ENCODE peak calls at places on chromosomes 2 and 18, in ten cellular contexts. B is psoas muscle, F is AG09319, Z is astrocyte of the spinal cord, K is AG10803, I is vagina, P is K562, S is heart left ventricle, C is MM.1S, J is neural progenitor cell. U is an unnamed sample.

GRCh38 chr2:240948905-240949790 is 43.0 kb downstream of the CROCC2 start:
- DNase-seq in B (no peak), F (no peak), Z (no peak), K (no peak), I (peak; percentile 65), P (no peak), S (peak; percentile 23), C (no peak), J (no peak), U (no peak)

GRCh38 chr2:36618381-36618780 is 20.4 kb upstream of the FEZ2 start:
- DNase-seq in B (no peak), F (no peak), Z (peak; percentile 77), K (peak; percentile 59), I (no peak), P (peak; percentile 71), S (no peak), C (peak; percentile 34), J (peak; percentile 79), U (peak; percentile 79)

GRCh38 chr18:48859311-48860275 is 91.2 kb downstream of the SMAD7 start:
- DNase-seq in B (no peak), F (no peak), Z (no peak), K (no peak), I (no peak), P (no peak), S (peak; percentile 33), C (no peak), J (peak; percentile 92), U (no peak)

GRCh38 chr18:9475643-9476580 is 599 bp downstream of the RALBP1 start:
- DNase-seq in B (no peak), F (no peak), Z (peak; percentile 29), K (peak; percentile 34), I (no peak), P (peak; percentile 86), S (no peak), C (peak; percentile 45), J (no peak), U (peak; percentile 38)

GRCh38 chr2:222255090-222255489 is 43.7 kb downstream of the PAX3 start:
- DNase-seq in B (no peak), F (no peak), Z (no peak), K (no peak), I (no peak), P (no peak), S (no peak), C (no peak), J (no peak), U (no peak)

GRCh38 chr2:231707625-231708049 is 688 bp upstream of the PTMA start:
- DNase-seq in B (no peak), F (no peak), Z (no peak), K (peak; percentile 26), I (no peak), P (no peak), S (no peak), C (peak; percentile 62), J (peak; percentile 80), U (peak; percentile 63)

GRCh38 chr2:217942731-217943335 is 60.0 kb downstream of the TNS1 start:
- DNase-seq in B (no peak), F (no peak), Z (no peak), K (no peak), I (no peak), P (no peak), S (no peak), C (no peak), J (no peak), U (no peak)

GRCh38 chr2:182351417-182351816 is 75.4 kb downstream of the PDE1A start:
- DNase-seq in B (no peak), F (no peak), Z (no peak), K (no peak), I (no peak), P (no peak), S (no peak), C (no peak), J (no peak), U (no peak)

GRCh38 chr2:197705143-197705911 is at the start of gene MARS2:
- DNase-seq in B (peak; percentile 97), F (peak; percentile 82), Z (peak; percentile 92), K (peak; percentile 90), I (peak; percentile 93), P (peak; percentile 87), S (peak; percentile 95), C (peak; percentile 95), J (peak; percentile 98), U (peak; percentile 90)

GRCh38 chr2:197707316-197708213 is 2.4 kb downstream of the MARS2 start:
- DNase-seq in B (no peak), F (no peak), Z (peak; percentile 68), K (peak; percentile 65), I (no peak), P (no peak), S (no peak), C (peak; percentile 56), J (peak; percentile 63), U (peak; percentile 76)

GRCh38 chr2:197706839-197707207 is 1.7 kb downstream of the MARS2 start:
- DNase-seq in B (no peak), F (no peak), Z (no peak), K (no peak), I (no peak), P (no peak), S (no peak), C (no peak), J (peak; percentile 31), U (no peak)

GRCh38 chr2:197705912-197706838 is 1.0 kb downstream of the MARS2 start:
- DNase-seq in B (peak; percentile 56), F (no peak), Z (no peak), K (peak; percentile 24), I (peak; percentile 88), P (no peak), S (peak; percentile 40), C (peak; percentile 34), J (peak; percentile 18), U (no peak)

GRCh38 chr2:197704434-197705142 is 581 bp upstream of the MARS2 start:
- DNase-seq in B (no peak), F (no peak), Z (no peak), K (no peak), I (no peak), P (peak; percentile 9), S (no peak), C (no peak), J (no peak), U (no peak)
- TF ChIP-seq CTCF in B (no peak), F (no peak), Z (no peak), K (no peak), I (no peak), P (no peak), S (no peak), C (no peak), J (no peak), U (no peak)

DNA sequence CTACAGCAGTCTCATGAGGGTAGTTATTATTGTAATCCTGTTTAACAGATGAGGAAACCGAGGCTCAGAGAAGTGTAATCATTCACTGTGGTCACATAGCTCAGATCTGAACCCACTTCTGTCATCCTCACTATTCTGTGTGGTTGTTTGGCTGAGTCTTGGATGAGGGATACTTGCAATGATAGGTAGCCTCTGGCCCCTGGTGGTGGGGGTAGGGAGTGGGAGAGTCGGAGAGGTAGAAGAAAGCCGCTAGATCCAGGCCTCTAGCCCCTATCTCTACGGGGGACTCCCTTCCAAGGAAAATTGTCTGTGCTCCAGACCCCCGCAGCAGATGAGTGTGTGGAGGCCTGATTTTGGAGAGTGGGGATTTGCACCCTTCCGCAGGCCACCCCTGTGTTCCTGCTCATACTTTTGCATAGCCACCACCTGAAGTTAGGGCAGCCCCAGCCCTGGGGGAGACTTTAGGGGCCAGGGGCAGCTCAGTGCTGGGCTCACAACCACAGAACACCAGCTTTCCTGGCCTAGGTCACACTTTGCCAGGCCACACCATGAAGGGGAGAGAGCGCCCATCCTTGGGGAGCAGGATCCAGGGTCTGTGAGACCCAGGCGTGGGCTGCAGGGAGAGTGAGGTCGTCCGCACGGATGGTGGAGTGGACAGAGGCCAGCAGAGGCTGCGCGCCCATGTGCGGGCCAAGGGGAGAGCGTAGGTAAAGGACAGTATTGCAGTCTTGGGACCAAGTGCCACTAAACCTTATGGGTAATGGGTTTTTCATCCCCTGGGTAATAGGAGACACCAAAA is 148.1 kb downstream of the GLI2 start:
- DNase-seq in B (peak; percentile 34), F (no peak), Z (no peak), K (no peak), I (no peak), P (peak; percentile 35), S (peak; percentile 17), C (no peak), J (peak; percentile 37), U (no peak)
- TF ChIP-seq CTCF in B (no peak), F (no peak), Z (no peak), K (no peak), I (no peak), P (peak; percentile 48), S (no peak), C (no peak), J (peak; percentile 38), U (no peak)

DNA sequence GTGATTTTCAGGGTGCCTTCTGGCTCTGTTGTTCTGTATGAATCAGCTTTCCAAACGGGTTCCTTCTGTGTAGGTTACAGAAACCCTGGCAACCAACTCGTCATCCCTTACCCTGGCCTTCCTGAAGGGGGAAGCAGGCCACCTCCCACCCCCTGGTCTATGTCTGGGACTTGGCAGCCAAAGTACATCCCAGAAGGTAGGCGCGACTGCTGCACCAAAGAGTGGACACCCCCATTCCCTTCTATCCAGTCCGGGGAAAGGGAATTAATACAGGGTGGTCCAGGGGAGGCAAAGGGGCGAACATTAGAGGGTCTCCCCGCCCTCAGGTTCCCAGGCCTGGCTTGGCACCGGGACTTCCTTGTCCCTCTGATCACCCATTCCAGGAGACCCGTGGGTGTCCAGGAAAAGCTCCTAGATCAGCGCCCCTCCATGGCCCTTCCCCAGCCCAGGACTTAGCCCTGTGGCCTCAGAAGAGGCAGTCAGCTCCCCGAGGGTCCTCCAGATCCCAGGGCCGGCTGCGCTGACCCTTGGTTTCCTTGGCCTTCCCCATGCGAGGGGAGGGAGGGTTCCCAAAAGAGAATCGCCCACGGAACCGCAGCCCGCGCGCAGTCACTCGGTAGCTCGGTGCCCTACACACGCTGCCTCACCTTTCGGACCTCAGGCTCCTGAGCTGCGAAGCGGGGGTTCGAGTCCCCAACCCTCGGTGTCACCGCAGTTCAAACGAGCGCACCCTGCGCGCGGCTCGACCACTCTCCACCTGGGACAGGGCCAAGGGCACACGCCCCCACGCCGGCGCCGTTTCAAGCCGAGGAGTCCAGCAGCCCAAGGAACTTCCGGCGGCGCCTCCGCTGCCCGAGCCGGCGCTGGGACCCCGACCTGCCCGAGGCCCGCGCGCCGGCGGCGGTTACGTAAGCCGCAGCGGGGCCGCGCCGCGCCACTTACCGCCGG is at the start of gene PER2:
- DNase-seq in B (peak; percentile 85), F (peak; percentile 80), Z (peak; percentile 90), K (peak; percentile 92), I (no peak), P (peak; percentile 40), S (peak; percentile 56), C (peak; percentile 29), J (peak; percentile 52), U (peak; percentile 74)
- TF ChIP-seq CTCF in B (no peak), F (peak; percentile 20), Z (peak; percentile 14), K (peak; percentile 40), I (no peak), P (peak; percentile 30), S (no peak), C (peak; percentile 6), J (peak; percentile 23), U (peak; percentile 14)

GRCh38 chr2:675982-676646 is 1.1 kb downstream of the TMEM18 start:
- DNase-seq in B (peak; percentile 73), F (peak; percentile 76), Z (peak; percentile 86), K (peak; percentile 93), I (peak; percentile 94), P (peak; percentile 46), S (peak; percentile 62), C (peak; percentile 51), J (peak; percentile 80), U (peak; percentile 89)

GRCh38 chr2:678964-679363 is 1.8 kb upstream of the TMEM18 start:
- DNase-seq in B (no peak), F (no peak), Z (no peak), K (no peak), I (no peak), P (no peak), S (no peak), C (no peak), J (no peak), U (no peak)

GRCh38 chr2:676647-677055 is 555 bp downstream of the TMEM18 start:
- DNase-seq in B (peak; percentile 100), F (peak; percentile 99), Z (peak; percentile 99), K (peak; percentile 98), I (peak; percentile 98), P (peak; percentile 96), S (peak; percentile 99), C (peak; percentile 97), J (peak; percentile 98), U (peak; percentile 99)

GRCh38 chr2:675460-675859 is 1.7 kb downstream of the TMEM18 start:
- DNase-seq in B (peak; percentile 58), F (no peak), Z (no peak), K (peak; percentile 27), I (peak; percentile 89), P (no peak), S (no peak), C (no peak), J (no peak), U (no peak)

DNA sequence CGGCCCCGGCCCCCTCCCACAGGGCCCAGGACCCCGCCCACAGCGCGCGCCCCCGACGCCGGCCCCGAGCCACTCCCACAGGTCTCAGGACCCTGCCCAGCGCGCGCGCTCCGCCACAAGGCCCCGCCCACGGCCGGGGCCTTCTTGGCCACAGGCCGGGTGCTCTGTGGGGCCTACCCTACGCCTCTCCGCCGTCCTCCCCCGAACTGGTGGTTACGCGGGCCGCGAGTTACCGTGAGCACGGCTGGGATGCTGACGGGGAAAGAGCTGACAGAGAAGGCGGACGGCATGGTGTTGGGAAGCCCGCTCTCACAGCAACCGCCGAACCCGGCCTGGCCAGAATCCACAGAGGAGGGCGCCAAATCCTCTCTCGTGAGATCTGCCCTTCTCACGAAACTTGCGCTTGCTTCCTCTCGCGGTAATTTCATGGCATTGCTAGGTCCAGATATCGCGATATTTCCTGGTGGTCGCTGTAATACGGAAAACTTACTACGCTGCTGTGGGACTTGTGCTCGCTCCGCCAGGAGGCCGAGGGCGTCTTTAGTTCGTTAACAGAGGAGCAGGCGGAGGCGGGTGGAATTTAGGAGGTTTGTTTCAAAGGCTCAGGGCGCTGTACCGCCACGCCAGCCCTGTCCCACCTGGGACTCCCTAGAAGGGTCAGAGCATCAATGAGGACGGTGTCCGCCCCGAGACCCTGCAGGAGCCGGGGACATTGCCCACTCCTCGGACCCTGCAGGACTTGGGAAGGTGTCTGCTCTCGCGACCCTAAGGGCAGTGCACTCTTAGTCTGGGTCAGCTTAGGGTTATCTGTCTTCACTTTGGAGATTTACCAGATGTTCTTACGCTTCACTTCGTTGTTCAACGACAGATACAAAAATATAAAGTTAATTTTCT is at the start of gene TMEM18:
- DNase-seq in B (no peak), F (peak; percentile 99), Z (peak; percentile 98), K (peak; percentile 99), I (peak; percentile 97), P (peak; percentile 73), S (peak; percentile 93), C (peak; percentile 98), J (peak; percentile 98), U (peak; percentile 99)
- TF ChIP-seq CTCF in B (no peak), F (peak; percentile 24), Z (peak; percentile 41), K (peak; percentile 26), I (peak; percentile 16), P (peak; percentile 49), S (peak; percentile 9), C (peak; percentile 24), J (peak; percentile 49), U (peak; percentile 16)